ENCODE peak calls at places on chromosomes 5 and 9, in four cellular contexts. V is sigmoid colon, X is left colon, P is glutamatergic neuron. S is an unnamed sample.

GRCh38 chr5:111954516-111955337 is 197.7 kb upstream of the NREP start:
- DNase-seq in P (no peak), X (no peak), V (no peak), S (no peak)

GRCh38 chr5:96823900-96824351 is 16.2 kb upstream of the ERAP1 start:
- DNase-seq in V (no peak), P (no peak), X (no peak), S (no peak)

GRCh38 chr9:76646249-76646648 is 118.0 kb upstream of the PCA3 start:
- DNase-seq in P (no peak), V (no peak), X (peak), S (peak)

GRCh38 chr5:453725-454481 is 10.9 kb downstream of the EXOC3 start:
- DNase-seq in V (peak), X (peak), P (no peak), S (no peak)

GRCh38 chr5:73519531-73520283 is 21.5 kb downstream of the BTF3 start:
- DNase-seq in V (no peak), X (peak), P (peak), S (no peak)

GRCh38 chr5:115349001-115349817 is 52.8 kb upstream of the CCDC112 start:
- DNase-seq in V (no peak), P (no peak), X (no peak), S (no peak)

GRCh38 chr5:41908374-41909079 is 4.4 kb downstream of the RIMOC1 start:
- DNase-seq in X (no peak), P (no peak), V (no peak), S (no peak)

GRCh38 chr5:1723957-1724821 is 75.4 kb downstream of the MRPL36 start:
- DNase-seq in P (no peak), X (no peak), V (peak), S (no peak)

GRCh38 chr9:133210202-133210532 is 1.1 kb upstream of the OBP2B start:
- DNase-seq in P (no peak), X (no peak), V (no peak), S (no peak)

GRCh38 chr9:4502444-4502843 is 12.2 kb downstream of the SLC1A1 start:
- DNase-seq in V (no peak), X (no peak), P (no peak), S (no peak)

S was measured in cerebellar nuclear complex.